ENCODE peak calls at places on chromosomes 6 and 20, in five cellular contexts. Y is cardiac septum, P is ELR, S is HTR-8/SVneo, Z is lung. W is an unnamed sample.

GRCh38 chr6:167996424-167997199 is 859 bp upstream of the KIF25 start:
- DNase-seq in Z (peak), P (no peak), S (no peak), Y (no peak), W (no peak)

GRCh38 chr6:169287675-169288074 is 34.0 kb upstream of the THBS2 start:
- DNase-seq in Z (no peak), P (no peak), S (no peak), Y (no peak), W (no peak)

GRCh38 chr6:137044366-137045220 is at the start of gene IL20RA:
- DNase-seq in S (peak), Z (peak), Y (no peak), P (peak), W (no peak)

GRCh38 chr6:83770910-83771309 is 62.0 kb upstream of the SNAP91 start:
- DNase-seq in Z (no peak), Y (no peak), S (no peak), P (no peak), W (no peak)

GRCh38 chr6:52519618-52520017 is 57.2 kb downstream of the TRAM2 start:
- DNase-seq in P (peak), Y (no peak), Z (no peak), S (no peak), W (no peak)

GRCh38 chr20:51160821-51161220 is 137.9 kb upstream of the KCNG1 start:
- DNase-seq in P (no peak), Y (no peak), S (no peak), Z (no peak), W (no peak)

GRCh38 chr6:42331019-42331418 is 113.4 kb upstream of the MRPS10 start:
- DNase-seq in P (no peak), S (no peak), Y (no peak), Z (no peak), W (no peak)

GRCh38 chr6:157269261-157269794 is 54.0 kb downstream of the TMEM242 start:
- DNase-seq in P (no peak), Z (peak), Y (peak), S (peak), W (peak)

GRCh38 chr6:6588064-6588923 is at the start of gene LY86:
- DNase-seq in P (no peak), S (no peak), Z (peak), Y (no peak), W (no peak)

GRCh38 chr6:118401325-118401998 is 146.6 kb upstream of the PLN start:
- DNase-seq in Z (no peak), P (no peak), Y (no peak), S (no peak), W (no peak)

GRCh38 chr20:60001027-60001567 is 42.9 kb downstream of the CDH26 start:
- DNase-seq in P (no peak), S (no peak), Y (no peak), Z (no peak), W (peak)

GRCh38 chr6:10486215-10486614 is 34.9 kb upstream of the GCNT2 start:
- DNase-seq in Z (no peak), Y (no peak), P (no peak), S (no peak), W (no peak)

GRCh38 chr6:154123131-154123530 is 84.1 kb downstream of the OPRM1 start:
- DNase-seq in Z (no peak), S (no peak), Y (no peak), P (no peak), W (no peak)

GRCh38 chr6:158324136-158324535 is 11.9 kb downstream of the TULP4 start:
- DNase-seq in Z (no peak), Y (no peak), P (no peak), S (no peak), W (no peak)

GRCh38 chr6:170437719-170438401 is 115.2 kb downstream of the PSMB1 start:
- DNase-seq in Z (no peak), P (peak), Y (no peak), S (no peak), W (no peak)

GRCh38 chr6:141700836-141701235 is 431.9 kb upstream of the GJE1 start:
- DNase-seq in Z (no peak), S (peak), P (no peak), Y (no peak), W (no peak)

GRCh38 chr6:168162366-168162765 is 83.4 kb upstream of the FRMD1 start:
- DNase-seq in P (no peak), Y (no peak), Z (no peak), S (no peak), W (no peak)

GRCh38 chr20:47502271-47502730 is 614 bp downstream of the NCOA3 start:
- DNase-seq in Z (no peak), Y (no peak), S (no peak), P (peak), W (no peak)

GRCh38 chr20:9955646-9956045 is 79.1 kb upstream of the ANKEF1 start:
- DNase-seq in Y (no peak), S (no peak), Z (no peak), P (peak), W (no peak)

GRCh38 chr6:136181191-136181833 is 68.8 kb downstream of the MTFR2 start:
- DNase-seq in P (no peak), Y (no peak), S (no peak), Z (no peak), W (no peak)

GRCh38 chr6:169824021-169824420 is 72.6 kb downstream of the ERMARD start:
- DNase-seq in P (no peak), S (no peak), Z (no peak), Y (peak), W (no peak)

GRCh38 chr6:104771258-104771832 is 88.4 kb downstream of the HACE1 start:
- DNase-seq in S (peak), Z (no peak), P (peak), Y (no peak), W (no peak)

GRCh38 chr20:18197382-18198070 is 59.9 kb downstream of the KAT14 start:
- DNase-seq in P (peak), S (no peak), Z (no peak), Y (no peak), W (no peak)

GRCh38 chr6:151647871-151648639 is 154.2 kb downstream of the CCDC170 start:
- DNase-seq in P (peak), Y (no peak), Z (no peak), S (no peak), W (no peak)

GRCh38 chr20:47137231-47137865 is 219.2 kb downstream of the ZMYND8 start:
- DNase-seq in Y (no peak), S (no peak), Z (no peak), P (peak), W (no peak)

GRCh38 chr6:52127957-52128356 is 40.5 kb upstream of the PKHD1 start:
- DNase-seq in P (no peak), S (no peak), Z (no peak), Y (no peak), W (no peak)

GRCh38 chr6:18668994-18669393 is 281.8 kb downstream of the RNF144B start:
- DNase-seq in Y (no peak), P (no peak), Z (no peak), S (no peak), W (no peak)

GRCh38 chr20:1301031-1301529 is 27.9 kb downstream of the SDCBP2 start:
- DNase-seq in Z (no peak), P (peak), Y (no peak), S (peak), W (no peak)

GRCh38 chr6:144688713-144689112 is 403.6 kb downstream of the UTRN start:
- DNase-seq in S (no peak), Y (no peak), P (no peak), Z (no peak), W (no peak)

GRCh38 chr6:50840112-50840813 is 21.6 kb downstream of the TFAP2B start:
- DNase-seq in Y (no peak), S (no peak), Z (no peak), P (no peak), W (no peak)

GRCh38 chr6:155936551-155936950 is 480.9 kb upstream of the NOX3 start:
- DNase-seq in Y (no peak), S (no peak), Z (no peak), P (no peak), W (peak)

GRCh38 chr6:32790306-32790705 is 26.5 kb downstream of the HLA-DOB start:
- DNase-seq in Y (no peak), Z (no peak), P (peak), S (no peak), W (no peak)

GRCh38 chr6:15577550-15578171 is 85.2 kb downstream of the DTNBP1 start:
- DNase-seq in P (no peak), S (no peak), Z (no peak), Y (no peak), W (no peak)

GRCh38 chr6:30688569-30688968 is 2.1 kb upstream of the PPP1R18 start:
- DNase-seq in Y (no peak), Z (no peak), S (no peak), P (no peak), W (no peak)

GRCh38 chr6:37049990-37050853 is 44.8 kb downstream of the FGD2 start:
- DNase-seq in P (no peak), Z (peak), S (no peak), Y (peak), W (no peak)